ENCODE peak calls at places on chromosomes 1 and 21, in eight cellular contexts. X is tibial nerve, K is A549, S is gastrocnemius medialis, Y is K562, B is stomach, W is heart left ventricle, I is thyroid gland. U is an unnamed sample.

GRCh38 chr1:59355361-59355760 is 58.5 kb downstream of the FGGY start:
- DNase-seq in B (no peak), X (no peak), Y (no peak), S (no peak), K (no peak), I (no peak), W (no peak), U (no peak)

GRCh38 chr21:36976228-36976627 is 9.8 kb upstream of the HLCS start:
- DNase-seq in S (no peak), Y (no peak), K (no peak), W (no peak), I (no peak), B (no peak), X (no peak), U (no peak)

GRCh38 chr1:30520461-30520860 is 202.9 kb downstream of the MATN1 start:
- DNase-seq in K (no peak), Y (no peak), I (no peak), W (no peak), B (peak; percentile 3), S (no peak), X (no peak), U (no peak)

GRCh38 chr21:32624726-32625125 is 12.5 kb upstream of the CFAP298 start:
- DNase-seq in S (no peak), I (no peak), B (no peak), W (no peak), X (no peak), K (no peak), Y (peak; percentile 51), U (no peak)

GRCh38 chr1:116433283-116434257 is 60.5 kb downstream of the ATP1A1 start:
- DNase-seq in W (peak; percentile 86), S (peak; percentile 86), K (no peak), X (no peak), Y (peak; percentile 40), B (peak; percentile 69), I (peak; percentile 13), U (no peak)

GRCh38 chr1:7551442-7551841 is 219.7 kb upstream of the VAMP3 start:
- DNase-seq in K (no peak), W (no peak), S (no peak), X (no peak), I (no peak), B (no peak), Y (no peak), U (no peak)

GRCh38 chr1:229537894-229538293 is 20.6 kb downstream of the ABCB10 start:
- DNase-seq in S (no peak), B (no peak), Y (no peak), X (no peak), I (no peak), K (no peak), W (no peak), U (no peak)

GRCh38 chr1:8911416-8912309 is 33.2 kb upstream of the ENO1 start:
- DNase-seq in S (no peak), B (no peak), X (no peak), K (peak; percentile 44), Y (no peak), W (no peak), I (no peak), U (no peak)

GRCh38 chr1:220182656-220183055 is 88.7 kb downstream of the IARS2 start:
- DNase-seq in K (no peak), Y (no peak), X (no peak), W (no peak), B (no peak), I (no peak), S (no peak), U (no peak)

GRCh38 chr1:101373570-101373969 is 136.8 kb downstream of the S1PR1 start:
- DNase-seq in W (no peak), K (no peak), S (no peak), X (no peak), Y (no peak), I (no peak), B (no peak), U (no peak)

GRCh38 chr1:184329962-184330868 is 56.6 kb upstream of the C1orf21 start:
- DNase-seq in I (peak; percentile 53), W (no peak), X (no peak), S (no peak), B (no peak), K (no peak), Y (no peak), U (peak; percentile 73)

GRCh38 chr1:182608850-182609610 is 4.8 kb upstream of the RGS16 start:
- DNase-seq in I (no peak), W (no peak), Y (no peak), S (no peak), K (no peak), X (no peak), B (no peak), U (no peak)

GRCh38 chr1:229514578-229515275 is 6.6 kb upstream of the NUP133 start:
- DNase-seq in Y (peak; percentile 74), I (peak; percentile 63), S (peak; percentile 37), K (peak; percentile 75), W (peak; percentile 48), B (peak; percentile 63), X (peak; percentile 36), U (peak; percentile 85)

DNA sequence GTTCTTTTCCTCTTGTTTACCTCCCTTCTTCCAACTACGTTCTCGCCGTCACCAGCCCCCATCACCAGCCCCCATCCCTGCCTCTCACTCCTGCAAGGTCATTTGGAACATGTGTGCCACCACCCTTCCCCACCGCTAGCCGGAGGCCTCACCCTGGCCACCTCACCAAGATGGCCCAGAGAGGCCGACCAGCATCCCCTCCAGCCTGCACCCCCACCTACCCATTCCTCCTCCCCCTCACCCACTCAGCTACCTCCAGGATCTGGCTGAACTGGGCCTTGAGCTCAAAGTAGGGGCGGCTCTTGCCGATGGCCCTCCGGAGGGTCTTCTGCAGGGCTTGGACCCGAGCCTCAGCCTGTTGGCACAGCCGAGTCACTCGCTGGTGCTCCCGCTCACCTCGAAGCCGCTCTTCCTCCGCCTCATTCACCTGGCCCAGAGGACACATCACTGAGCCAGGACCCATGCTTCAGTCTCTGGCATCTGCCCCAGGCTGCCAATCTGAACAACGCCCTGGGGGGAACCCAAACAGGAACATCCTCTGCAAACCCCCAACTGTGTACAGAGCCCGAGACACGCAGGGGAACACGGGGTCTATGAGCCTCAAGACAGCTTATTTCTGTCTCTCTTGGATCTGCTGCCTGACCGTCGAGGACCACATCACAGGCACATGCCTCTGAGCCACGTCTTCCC is 12.8 kb downstream of the SH3BP5L start:
- DNase-seq in W (no peak), I (no peak), B (no peak), X (no peak), Y (peak; percentile 8), K (no peak), S (no peak), U (no peak)
- TF ChIP-seq POLR2A in W (no peak), I (no peak), B (no peak), X (no peak), Y (no peak), K (no peak), S (no peak), U (no peak)

GRCh38 chr21:45322960-45323461 is 35.3 kb upstream of the POFUT2 start:
- DNase-seq in S (no peak), X (no peak), B (no peak), K (peak; percentile 71), Y (no peak), W (peak; percentile 32), I (peak; percentile 87), U (peak; percentile 42)

GRCh38 chr21:45323487-45324380 is 36.0 kb upstream of the POFUT2 start:
- DNase-seq in I (peak; percentile 89), K (no peak), Y (no peak), X (no peak), S (no peak), W (peak; percentile 21), B (no peak), U (no peak)

GRCh38 chr21:45326169-45326833 is 38.6 kb upstream of the POFUT2 start:
- DNase-seq in X (no peak), K (no peak), W (peak; percentile 33), Y (no peak), S (no peak), I (no peak), B (no peak), U (peak; percentile 40)

GRCh38 chr21:45325206-45326168 is 37.8 kb upstream of the POFUT2 start:
- DNase-seq in W (peak; percentile 24), X (no peak), B (no peak), K (no peak), Y (no peak), S (no peak), I (no peak), U (no peak)

DNA sequence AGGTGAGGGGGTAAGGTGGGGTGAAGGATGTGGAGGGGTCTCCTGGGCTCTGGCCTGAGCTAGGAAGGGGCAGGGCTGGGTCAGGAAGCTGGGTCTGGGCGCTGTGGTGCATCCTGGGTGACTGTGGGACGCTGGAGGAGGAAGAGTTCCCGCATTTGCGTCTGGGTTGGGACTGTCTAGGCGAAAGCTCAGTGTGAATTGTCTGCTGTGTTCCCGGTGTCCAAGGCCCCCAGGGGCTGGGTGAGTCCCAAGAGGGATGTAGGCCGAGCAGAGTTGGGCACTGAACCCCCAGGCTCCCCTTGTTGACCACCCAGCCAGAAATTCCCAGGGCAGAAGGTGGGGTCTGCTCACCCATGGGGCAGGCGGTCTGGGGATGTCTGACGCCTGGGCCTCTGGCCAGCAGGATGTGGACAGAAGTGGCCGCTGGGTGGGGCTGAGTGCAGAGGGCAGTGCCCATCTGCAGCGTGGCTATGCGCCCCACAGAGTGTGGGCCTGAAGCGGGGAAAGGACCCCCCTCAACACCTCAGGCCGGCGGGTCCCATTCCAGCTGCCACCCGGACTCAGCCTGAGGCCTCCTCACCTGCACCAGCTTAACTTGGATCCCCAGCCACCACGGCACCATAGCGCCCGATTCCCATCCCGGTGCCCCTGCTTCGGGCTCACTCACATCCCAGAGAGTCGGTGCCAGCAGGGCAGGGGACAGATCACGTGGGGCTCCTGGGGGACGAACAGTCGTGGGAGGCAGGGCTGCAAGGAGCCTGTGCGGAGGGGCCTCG is 36.9 kb upstream of the POFUT2 start:
- DNase-seq in S (no peak), K (peak; percentile 67), Y (no peak), W (peak; percentile 33), B (no peak), X (no peak), I (no peak), U (no peak)
- TF ChIP-seq CTCF in S (no peak), K (peak; percentile 31), Y (no peak), W (no peak), B (no peak), X (no peak), I (no peak), U (no peak)

DNA sequence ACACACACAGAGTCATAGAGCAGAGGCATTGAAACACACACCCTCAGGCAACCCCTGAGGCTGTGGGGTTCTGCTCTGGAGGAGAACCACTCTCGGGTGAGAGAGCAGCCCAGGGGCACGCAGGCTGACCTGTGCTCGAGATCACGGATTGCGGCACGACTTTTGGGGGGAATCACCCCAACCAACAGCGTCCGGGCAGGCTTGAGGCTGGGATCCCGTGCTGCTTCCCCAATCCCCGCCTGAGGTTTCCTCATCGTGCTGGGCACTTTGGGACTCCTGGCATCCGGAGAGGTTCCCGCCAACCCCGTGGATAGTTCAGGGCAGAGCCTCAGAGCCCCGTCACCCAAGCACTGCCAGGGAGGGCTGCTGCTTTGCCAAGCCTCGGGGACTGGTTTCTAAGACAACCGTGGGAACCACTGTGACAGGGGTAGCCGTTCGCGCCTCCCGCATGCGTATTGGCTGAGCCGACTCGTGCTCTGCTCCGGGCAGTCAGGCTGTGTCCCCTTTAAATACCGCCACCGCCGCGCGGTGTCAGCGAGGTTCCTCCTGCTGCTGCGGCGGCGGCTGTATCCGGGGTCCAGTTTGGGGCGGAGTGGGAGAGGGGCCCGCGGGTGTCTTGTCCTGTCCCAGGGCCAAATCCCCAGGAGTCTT is 682.2 kb upstream of the TPTE start:
- DNase-seq in X (no peak), S (no peak), B (no peak), K (no peak), Y (peak; percentile 59), W (peak; percentile 32), I (no peak), U (no peak)
- H3K9me3 ChIP-seq in X (no peaks in the 10 kb centered on the region), S (no peaks in the 10 kb centered on the region), B (peaks cover 19% of the 10 kb centered on the region), K (no peaks in the 10 kb centered on the region), Y (no peaks in the 10 kb centered on the region), W (no peaks in the 10 kb centered on the region), I (no peaks in the 10 kb centered on the region), U (peaks cover 14% of the 10 kb centered on the region)

GRCh38 chr1:235940282-235940681 is 73.6 kb upstream of the LYST start:
- DNase-seq in Y (no peak), W (no peak), K (no peak), I (no peak), X (no peak), S (no peak), B (no peak), U (no peak)
- TF ChIP-seq POLR2A in Y (no peak), W (no peak), K (no peak), I (no peak), X (no peak), S (no peak), B (no peak), U (no peak)